ENCODE peak calls at places on chromosomes 11 and 22, in seven cellular contexts. One of them, this sample, is unnamed.

GRCh38 chr11:119316729-119317591 is at the start of gene MCAM:
- DNase-seq in HCT116: no peak
- DNase-seq in WTC11: peak
- DNase-seq in SK-N-SH: peak
- DNase-seq in K562: peak
- DNase-seq in A549: no peak
- DNase-seq in endothelial cell of umbilical vein: peak
- DNase-seq in this sample: peak

GRCh38 chr11:102794382-102794781 is 3.6 kb downstream of the MMP1 start:
- DNase-seq in WTC11: peak
- DNase-seq in K562: peak
- DNase-seq in A549: peak
- DNase-seq in SK-N-SH: peak
- DNase-seq in endothelial cell of umbilical vein: peak
- DNase-seq in HCT116: peak
- DNase-seq in this sample: peak

GRCh38 chr11:64864473-64865285 is 13.7 kb downstream of the EHD1 start:
- DNase-seq in K562: no peak
- DNase-seq in WTC11: no peak
- DNase-seq in SK-N-SH: no peak
- DNase-seq in A549: no peak
- DNase-seq in endothelial cell of umbilical vein: peak
- DNase-seq in HCT116: no peak
- DNase-seq in this sample: peak

GRCh38 chr22:30969532-30970355 is 679 bp downstream of the TUG1 start:
- DNase-seq in A549: peak
- DNase-seq in K562: peak
- DNase-seq in WTC11: no peak
- DNase-seq in SK-N-SH: no peak
- DNase-seq in endothelial cell of umbilical vein: peak
- DNase-seq in HCT116: no peak
- DNase-seq in this sample: peak

GRCh38 chr22:26679003-26679629 is 21.7 kb downstream of the MIAT start:
- DNase-seq in WTC11: peak
- DNase-seq in K562: peak
- DNase-seq in HCT116: peak
- DNase-seq in SK-N-SH: peak
- DNase-seq in endothelial cell of umbilical vein: peak
- DNase-seq in A549: peak
- DNase-seq in this sample: peak

GRCh38 chr11:16786131-16786530 is 47.7 kb downstream of the C11orf58 start:
- DNase-seq in A549: no peak
- DNase-seq in WTC11: no peak
- DNase-seq in K562: no peak
- DNase-seq in SK-N-SH: no peak
- DNase-seq in endothelial cell of umbilical vein: no peak
- DNase-seq in HCT116: no peak
- DNase-seq in this sample: no peak

GRCh38 chr11:93570759-93571413 is 27.7 kb upstream of the SMCO4 start:
- DNase-seq in A549: peak
- DNase-seq in WTC11: no peak
- DNase-seq in endothelial cell of umbilical vein: no peak
- DNase-seq in HCT116: no peak
- DNase-seq in SK-N-SH: no peak
- DNase-seq in K562: peak
- DNase-seq in this sample: peak

GRCh38 chr11:126586303-126586627 is 230.8 kb downstream of the ST3GAL4 start:
- DNase-seq in HCT116: no peak
- DNase-seq in K562: no peak
- DNase-seq in WTC11: no peak
- DNase-seq in SK-N-SH: no peak
- DNase-seq in endothelial cell of umbilical vein: no peak
- DNase-seq in A549: no peak
- DNase-seq in this sample: no peak

GRCh38 chr11:55714982-55715888 is 53.2 kb downstream of the OR4C6 start:
- DNase-seq in SK-N-SH: peak
- DNase-seq in K562: peak
- DNase-seq in HCT116: no peak
- DNase-seq in A549: no peak
- DNase-seq in endothelial cell of umbilical vein: no peak
- DNase-seq in WTC11: peak
- DNase-seq in this sample: peak

GRCh38 chr11:72084960-72085359 is 4.3 kb downstream of the LRRC51 start:
- DNase-seq in SK-N-SH: peak
- DNase-seq in endothelial cell of umbilical vein: no peak
- DNase-seq in HCT116: no peak
- DNase-seq in A549: no peak
- DNase-seq in WTC11: no peak
- DNase-seq in K562: no peak
- DNase-seq in this sample: no peak

GRCh38 chr11:62593434-62594044 is 2.2 kb upstream of the TUT1 start:
- DNase-seq in WTC11: peak
- DNase-seq in HCT116: no peak
- DNase-seq in endothelial cell of umbilical vein: peak
- DNase-seq in K562: peak
- DNase-seq in SK-N-SH: peak
- DNase-seq in A549: peak
- DNase-seq in this sample: peak

GRCh38 chr11:68120212-68121066 is 749 bp downstream of the CHKA start:
- DNase-seq in SK-N-SH: peak
- DNase-seq in A549: no peak
- DNase-seq in HCT116: no peak
- DNase-seq in WTC11: peak
- DNase-seq in endothelial cell of umbilical vein: peak
- DNase-seq in K562: peak
- DNase-seq in this sample: peak

GRCh38 chr11:83363280-83363679 is 77.1 kb upstream of the CCDC90B start:
- DNase-seq in WTC11: no peak
- DNase-seq in A549: no peak
- DNase-seq in SK-N-SH: no peak
- DNase-seq in HCT116: no peak
- DNase-seq in endothelial cell of umbilical vein: no peak
- DNase-seq in K562: no peak
- DNase-seq in this sample: no peak

GRCh38 chr22:38021201-38021600 is 36.0 kb upstream of the PICK1 start:
- DNase-seq in HCT116: no peak
- DNase-seq in A549: no peak
- DNase-seq in SK-N-SH: no peak
- DNase-seq in endothelial cell of umbilical vein: no peak
- DNase-seq in WTC11: no peak
- DNase-seq in K562: no peak
- DNase-seq in this sample: no peak

GRCh38 chr11:114195981-114196731 is 100.0 kb upstream of the NNMT start:
- DNase-seq in endothelial cell of umbilical vein: no peak
- DNase-seq in HCT116: no peak
- DNase-seq in SK-N-SH: no peak
- DNase-seq in WTC11: no peak
- DNase-seq in K562: peak
- DNase-seq in A549: no peak
- DNase-seq in this sample: peak

GRCh38 chr22:19800761-19801244 is 40.2 kb downstream of the TBX1 start:
- DNase-seq in K562: peak
- DNase-seq in HCT116: no peak
- DNase-seq in endothelial cell of umbilical vein: peak
- DNase-seq in A549: no peak
- DNase-seq in WTC11: peak
- DNase-seq in SK-N-SH: peak
- DNase-seq in this sample: peak

GRCh38 chr11:81494431-81494830 is 1239.2 kb downstream of the FAM181B start:
- DNase-seq in endothelial cell of umbilical vein: no peak
- DNase-seq in SK-N-SH: no peak
- DNase-seq in A549: no peak
- DNase-seq in K562: no peak
- DNase-seq in WTC11: no peak
- DNase-seq in HCT116: no peak
- DNase-seq in this sample: no peak

GRCh38 chr11:58289266-58289665 is 21.2 kb upstream of the OR10W1 start:
- DNase-seq in HCT116: no peak
- DNase-seq in SK-N-SH: no peak
- DNase-seq in K562: no peak
- DNase-seq in A549: no peak
- DNase-seq in endothelial cell of umbilical vein: no peak
- DNase-seq in WTC11: no peak
- DNase-seq in this sample: no peak

GRCh38 chr11:36273110-36273509 is 16.1 kb downstream of the COMMD9 start:
- DNase-seq in WTC11: no peak
- DNase-seq in HCT116: no peak
- DNase-seq in SK-N-SH: no peak
- DNase-seq in endothelial cell of umbilical vein: no peak
- DNase-seq in A549: no peak
- DNase-seq in K562: no peak
- DNase-seq in this sample: no peak

GRCh38 chr11:19559746-19560145 is 152.9 kb upstream of the NAV2 start:
- DNase-seq in K562: no peak
- DNase-seq in WTC11: no peak
- DNase-seq in HCT116: no peak
- DNase-seq in A549: no peak
- DNase-seq in SK-N-SH: peak
- DNase-seq in endothelial cell of umbilical vein: no peak
- DNase-seq in this sample: no peak

DNA sequence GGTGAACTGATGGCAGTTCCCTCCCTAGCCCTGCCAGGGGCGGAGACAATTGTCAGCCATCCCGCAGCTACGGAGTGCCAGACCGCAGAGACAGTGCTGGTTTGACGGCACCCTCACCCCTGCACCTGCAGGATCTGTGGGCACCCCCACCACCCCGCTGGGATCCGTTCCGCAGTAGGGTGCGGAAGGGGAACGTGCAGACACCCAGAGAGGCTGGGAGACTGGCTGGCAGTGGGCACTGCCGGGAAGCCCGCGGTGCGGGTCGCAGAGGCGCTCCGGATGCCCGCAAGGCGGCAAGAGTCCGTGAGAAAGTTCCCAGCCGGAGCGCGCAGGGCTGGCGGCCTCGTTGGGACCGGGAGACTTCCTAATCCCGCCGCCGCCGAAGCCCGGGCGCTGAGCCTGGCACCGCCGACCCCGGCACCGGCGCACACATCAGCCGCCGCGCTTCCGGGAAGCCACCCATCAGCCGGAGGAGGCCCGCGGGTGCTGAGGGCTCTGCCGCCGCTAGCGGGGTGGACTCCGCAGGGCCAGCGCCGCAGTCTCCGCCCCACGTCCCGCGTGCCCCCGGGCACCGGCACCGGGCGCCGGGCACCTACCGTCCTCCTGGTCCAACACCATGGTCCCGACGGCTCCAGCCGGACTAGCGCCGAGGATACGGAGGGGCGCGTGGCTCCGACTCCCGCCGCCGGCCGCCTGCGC is 4.3 kb upstream of the LMO1 start:
- DNase-seq in endothelial cell of umbilical vein: no peak
- DNase-seq in HCT116: no peak
- DNase-seq in A549: peak
- DNase-seq in SK-N-SH: peak
- DNase-seq in WTC11: peak
- DNase-seq in K562: no peak
- DNase-seq in this sample: no peak
- TF ChIP-seq MAX in endothelial cell of umbilical vein: no peak
- TF ChIP-seq MAX in HCT116: no peak
- TF ChIP-seq MAX in A549: peak
- TF ChIP-seq MAX in SK-N-SH: no peak
- TF ChIP-seq MAX in WTC11: no peak
- TF ChIP-seq MAX in K562: no peak
- TF ChIP-seq MAX in this sample: no peak

DNA sequence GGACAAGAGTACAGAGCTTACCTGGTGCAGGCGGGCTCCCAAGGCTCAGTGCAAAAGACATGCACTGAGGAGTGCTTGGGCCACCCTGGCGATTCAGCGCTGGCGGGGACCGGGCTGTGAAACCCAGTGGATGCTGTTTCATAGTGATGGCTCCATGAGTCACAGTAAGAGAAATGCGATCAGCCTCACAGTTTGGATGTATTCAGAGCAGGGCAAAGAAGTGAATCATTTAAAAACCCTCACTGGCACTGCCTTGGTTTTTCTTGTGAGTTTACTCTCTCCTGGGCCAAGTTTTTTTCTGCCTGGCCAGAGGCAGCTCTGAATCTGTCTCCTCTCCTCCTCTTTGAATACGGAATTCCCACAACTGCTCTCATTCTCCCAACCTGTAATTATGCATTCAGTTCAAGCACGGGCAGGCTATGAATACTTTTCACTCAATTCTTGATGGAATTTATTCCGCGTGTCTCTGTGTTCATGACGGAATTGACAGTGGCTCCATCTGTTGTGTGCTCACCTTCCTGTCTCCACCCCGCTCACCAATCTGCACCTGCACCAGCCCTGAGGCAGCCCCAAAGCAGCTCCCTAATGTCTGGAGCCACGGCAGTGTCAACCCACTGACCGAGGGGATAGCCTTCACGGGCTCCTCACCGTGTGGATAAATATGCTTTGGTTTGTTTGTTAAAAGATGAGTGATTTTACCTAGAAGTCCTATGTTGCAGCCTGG is 14.9 kb downstream of the ADAMTS8 start:
- DNase-seq in SK-N-SH: no peak
- DNase-seq in HCT116: no peak
- DNase-seq in A549: peak
- DNase-seq in endothelial cell of umbilical vein: no peak
- DNase-seq in WTC11: no peak
- DNase-seq in K562: no peak
- DNase-seq in this sample: no peak
- TF ChIP-seq MAX in SK-N-SH: peak
- TF ChIP-seq MAX in HCT116: no peak
- TF ChIP-seq MAX in A549: no peak
- TF ChIP-seq MAX in endothelial cell of umbilical vein: no peak
- TF ChIP-seq MAX in WTC11: no peak
- TF ChIP-seq MAX in K562: no peak
- TF ChIP-seq MAX in this sample: no peak

DNA sequence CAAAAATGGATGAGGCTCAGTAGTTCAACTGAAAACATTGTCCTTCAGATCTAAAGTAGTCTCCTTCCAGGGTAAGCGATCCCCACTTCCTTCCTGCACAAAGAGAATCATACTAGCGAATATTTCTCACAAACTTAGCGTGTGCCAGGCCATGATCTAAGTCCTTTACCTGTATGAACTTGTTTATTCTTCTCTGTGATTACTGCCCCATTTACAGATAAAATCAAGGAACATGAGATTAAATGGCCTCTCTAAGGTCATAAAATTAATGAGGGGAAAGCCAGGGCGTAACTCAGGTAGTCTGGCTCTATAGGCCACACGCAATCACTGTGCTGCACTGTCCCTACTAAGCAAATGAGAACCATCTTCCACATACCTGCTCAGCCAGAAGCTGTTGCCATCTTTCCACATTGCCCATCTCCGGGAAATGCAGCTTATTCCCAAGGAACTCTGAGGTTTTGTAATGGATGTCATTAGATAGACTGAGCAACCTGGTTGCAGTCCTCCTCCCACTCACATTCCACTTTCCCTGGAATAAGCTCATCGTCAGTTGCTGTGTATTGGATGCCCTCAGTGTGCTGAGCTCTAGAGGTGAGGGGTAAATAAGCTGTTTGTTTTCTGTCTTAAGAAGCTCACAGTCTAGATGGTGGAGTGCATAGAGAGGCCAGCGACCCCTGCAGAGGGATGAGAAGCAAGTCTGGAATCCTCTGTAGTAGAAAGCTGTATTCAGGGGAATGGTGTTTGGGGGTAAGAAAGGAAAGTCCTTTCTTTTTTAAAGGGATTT is 146.3 kb downstream of the SNX19 start:
- DNase-seq in WTC11: no peak
- DNase-seq in A549: no peak
- DNase-seq in HCT116: no peak
- DNase-seq in endothelial cell of umbilical vein: no peak
- DNase-seq in SK-N-SH: no peak
- DNase-seq in K562: no peak
- DNase-seq in this sample: no peak
- TF ChIP-seq MAX in WTC11: no peak
- TF ChIP-seq MAX in A549: no peak
- TF ChIP-seq MAX in HCT116: no peak
- TF ChIP-seq MAX in endothelial cell of umbilical vein: no peak
- TF ChIP-seq MAX in SK-N-SH: no peak
- TF ChIP-seq MAX in K562: no peak
- TF ChIP-seq MAX in this sample: no peak

GRCh38 chr11:94740083-94740974 is 27.8 kb upstream of the AMOTL1 start:
- DNase-seq in K562: no peak
- DNase-seq in HCT116: no peak
- DNase-seq in SK-N-SH: peak
- DNase-seq in WTC11: peak
- DNase-seq in endothelial cell of umbilical vein: no peak
- DNase-seq in A549: no peak
- DNase-seq in this sample: peak
- TF ChIP-seq MAX in K562: no peak
- TF ChIP-seq MAX in HCT116: no peak
- TF ChIP-seq MAX in SK-N-SH: no peak
- TF ChIP-seq MAX in WTC11: no peak
- TF ChIP-seq MAX in endothelial cell of umbilical vein: no peak
- TF ChIP-seq MAX in A549: no peak
- TF ChIP-seq MAX in this sample: no peak